ENCODE peak calls at places on chromosomes 4 and X, in seven cellular contexts. R is islet precursor cell, S is neural crest cell, U is lower lobe of right lung, B is AG04450, H is colonic mucosa, C is tibial artery. F is an unnamed sample.

GRCh38 chr4:627751-628150 is 2.4 kb downstream of the PDE6B start:
- DNase-seq in R (peak), S (no peak), U (no peak), B (no peak), H (no peak), C (peak), F (no peak)

GRCh38 chrX:151396042-151396826 is 772 bp upstream of the VMA21 start:
- DNase-seq in R (no peak), S (no peak), U (peak), B (peak), H (no peak), C (peak), F (no peak)

GRCh38 chr4:5455003-5455585 is 253.3 kb downstream of the EVC2 start:
- DNase-seq in R (no peak), S (no peak), U (no peak), B (no peak), H (no peak), C (peak), F (no peak)

GRCh38 chr4:152806492-152807125 is 26.9 kb downstream of the ARFIP1 start:
- DNase-seq in R (no peak), S (no peak), U (no peak), B (no peak), H (no peak), C (no peak), F (no peak)

GRCh38 chr4:3291411-3291968 is 1.3 kb upstream of the RGS12 start:
- DNase-seq in R (no peak), S (no peak), U (peak), B (no peak), H (peak), C (peak), F (no peak)

GRCh38 chr4:7785017-7785416 is 154.6 kb downstream of the AFAP1 start:
- DNase-seq in R (peak), S (no peak), U (no peak), B (no peak), H (no peak), C (peak), F (no peak)

GRCh38 chr4:8410066-8410600 is 30.4 kb downstream of the ACOX3 start:
- DNase-seq in R (no peak), S (no peak), U (no peak), B (no peak), H (no peak), C (no peak), F (no peak)

GRCh38 chr4:4284827-4285618 is 4.9 kb downstream of the LYAR start:
- DNase-seq in R (no peak), S (no peak), U (no peak), B (no peak), H (peak), C (no peak), F (no peak)

GRCh38 chr4:183591301-183591700 is 67.7 kb downstream of the RWDD4 start:
- DNase-seq in R (no peak), S (no peak), U (no peak), B (no peak), H (no peak), C (no peak), F (no peak)

GRCh38 chr4:185839204-185839712 is 27.3 kb upstream of the SORBS2 start:
- DNase-seq in R (peak), S (peak), U (no peak), B (peak), H (peak), C (peak), F (peak)

GRCh38 chrX:111164728-111165127 is 68.7 kb downstream of the PAK3 start:
- DNase-seq in R (no peak), S (no peak), U (no peak), B (no peak), H (no peak), C (no peak), F (no peak)

GRCh38 chr4:180333156-180333555 is 1910.0 kb upstream of the TENM3 start:
- DNase-seq in R (no peak), S (no peak), U (no peak), B (no peak), H (no peak), C (no peak), F (no peak)

F was measured in AG04449.